ENCODE peak calls at places on chromosomes 1 and 21, in six cellular contexts. D, O, N, F, Y and M are unnamed samples. For H3K27me3, the result is how much of the 10 kb centered on the place peaks cover.

GRCh38 chr1:162381941-162382750 is 618 bp downstream of the C1orf226 start:
- DNase-seq in D (no peak), O (no peak), N (no peak), F (no peak), Y (no peak), M (no peak)

GRCh38 chr1:115179397-115179835 is 90.1 kb upstream of the TSPAN2 start:
- DNase-seq in D (no peak), O (no peak), N (peak), F (no peak), Y (peak), M (no peak)

GRCh38 chr1:114155756-114156155 is 2.1 kb upstream of the SYT6 start:
- DNase-seq in D (no peak), O (no peak), N (no peak), F (no peak), Y (no peak), M (no peak)

GRCh38 chr1:30283199-30283962 is 440.0 kb downstream of the MATN1 start:
- DNase-seq in D (no peak), O (no peak), N (no peak), F (no peak), Y (no peak), M (peak)

GRCh38 chr21:43657355-43658093 is 1.8 kb downstream of the HSF2BP start:
- DNase-seq in D (no peak), O (no peak), N (no peak), F (no peak), Y (peak), M (no peak)

GRCh38 chr1:20498116-20498515 is 9.8 kb downstream of the MUL1 start:
- DNase-seq in D (no peak), O (no peak), N (no peak), F (no peak), Y (no peak), M (no peak)

GRCh38 chr1:53091841-53092645 is 30.0 kb downstream of the PODN start:
- DNase-seq in D (no peak), O (no peak), N (peak), F (no peak), Y (peak), M (no peak)

GRCh38 chr1:65431111-65431705 is 10.7 kb downstream of the LEPR start:
- DNase-seq in D (no peak), O (peak), N (no peak), F (no peak), Y (no peak), M (peak)

GRCh38 chr21:15742052-15742451 is 12.3 kb downstream of the USP25 start:
- DNase-seq in D (no peak), O (no peak), N (no peak), F (no peak), Y (no peak), M (no peak)

GRCh38 chr1:175095978-175096611 is 28.5 kb downstream of the TNN start:
- DNase-seq in D (no peak), O (no peak), N (no peak), F (no peak), Y (no peak), M (no peak)

GRCh38 chr1:98704474-98704873 is 43.0 kb downstream of the SNX7 start:
- DNase-seq in D (no peak), O (no peak), N (peak), F (no peak), Y (no peak), M (no peak)

GRCh38 chr1:216140650-216141547 is 282.3 kb downstream of the USH2A start:
- DNase-seq in D (no peak), O (no peak), N (no peak), F (no peak), Y (no peak), M (no peak)

GRCh38 chr1:161013591-161014513 is 7.1 kb downstream of the F11R start:
- DNase-seq in D (peak), O (peak), N (peak), F (peak), Y (peak), M (peak)

GRCh38 chr1:30286241-30286983 is 437.0 kb downstream of the MATN1 start:
- DNase-seq in D (no peak), O (no peak), N (no peak), F (no peak), Y (no peak), M (no peak)

GRCh38 chr1:196527941-196528340 is 80.3 kb downstream of the KCNT2 start:
- DNase-seq in D (no peak), O (no peak), N (no peak), F (no peak), Y (no peak), M (no peak)

GRCh38 chr1:7421471-7422075 is 349.5 kb upstream of the VAMP3 start:
- DNase-seq in D (peak), O (no peak), N (no peak), F (no peak), Y (no peak), M (no peak)

GRCh38 chr1:151386002-151386401 is 13.4 kb upstream of the PSMB4 start:
- DNase-seq in D (no peak), O (no peak), N (no peak), F (no peak), Y (no peak), M (no peak)

GRCh38 chr1:109151146-109151545 is 37.2 kb downstream of the ELAPOR1 start:
- DNase-seq in D (no peak), O (no peak), N (peak), F (no peak), Y (peak), M (no peak)

GRCh38 chr1:226364129-226364899 is 43.6 kb downstream of the PARP1 start:
- DNase-seq in D (no peak), O (no peak), N (peak), F (no peak), Y (peak), M (no peak)

GRCh38 chr1:156897078-156897825 is 3.7 kb downstream of the PEAR1 start:
- DNase-seq in D (no peak), O (no peak), N (no peak), F (no peak), Y (no peak), M (no peak)

GRCh38 chr1:5506634-5507033 is 485.6 kb downstream of the NPHP4 start:
- DNase-seq in D (peak), O (no peak), N (no peak), F (no peak), Y (no peak), M (no peak)

GRCh38 chr1:156289857-156290256 is 5.6 kb downstream of the GLMP start:
- DNase-seq in D (no peak), O (no peak), N (no peak), F (no peak), Y (no peak), M (no peak)

GRCh38 chr1:95652423-95652958 is 418.5 kb downstream of the RWDD3 start:
- DNase-seq in D (no peak), O (no peak), N (no peak), F (no peak), Y (no peak), M (no peak)

GRCh38 chr1:119859647-119860046 is 36.7 kb downstream of the ADAM30 start:
- DNase-seq in D (no peak), O (no peak), N (no peak), F (no peak), Y (no peak), M (no peak)

GRCh38 chr1:180227843-180228647 is 2.0 kb upstream of the LHX4 start:
- DNase-seq in D (no peak), O (no peak), N (no peak), F (no peak), Y (no peak), M (no peak)

GRCh38 chr1:109113787-109114568 is at the start of gene ELAPOR1:
- DNase-seq in D (no peak), O (peak), N (peak), F (peak), Y (peak), M (peak)

GRCh38 chr1:235448616-235449015 is 55.6 kb downstream of the B3GALNT2 start:
- DNase-seq in D (no peak), O (no peak), N (no peak), F (no peak), Y (no peak), M (no peak)
- H3K27ac ChIP-seq in D (no peak), O (no peak), N (no peak), F (no peak), Y (no peak), M (no peak)

DNA sequence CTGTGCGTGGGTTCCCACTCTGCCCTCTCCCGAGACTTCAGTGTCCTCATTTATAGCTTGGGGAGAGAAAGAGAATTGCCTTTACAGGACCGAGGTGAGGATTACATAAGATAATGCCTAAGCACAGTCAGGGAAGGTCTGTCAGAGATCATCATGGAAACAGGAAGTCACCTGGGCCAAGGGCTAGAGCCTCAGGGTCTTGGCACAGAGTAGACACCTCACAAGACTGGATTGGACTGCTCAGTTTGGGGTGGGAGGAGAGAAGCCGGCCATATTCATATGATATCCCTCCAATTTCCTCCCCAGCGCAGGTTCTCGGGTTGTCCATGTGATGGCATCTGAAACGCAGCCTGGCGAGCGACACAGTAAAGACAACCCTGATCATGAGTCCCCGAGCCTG is 3.8 kb downstream of the CNR2 start:
- DNase-seq in D (no peak), O (no peak), N (no peak), F (no peak), Y (no peak), M (no peak)
- H3K27me3 ChIP-seq in D (under half), O (half or more), N (under half), F (under half), Y (half or more), M (under half)

DNA sequence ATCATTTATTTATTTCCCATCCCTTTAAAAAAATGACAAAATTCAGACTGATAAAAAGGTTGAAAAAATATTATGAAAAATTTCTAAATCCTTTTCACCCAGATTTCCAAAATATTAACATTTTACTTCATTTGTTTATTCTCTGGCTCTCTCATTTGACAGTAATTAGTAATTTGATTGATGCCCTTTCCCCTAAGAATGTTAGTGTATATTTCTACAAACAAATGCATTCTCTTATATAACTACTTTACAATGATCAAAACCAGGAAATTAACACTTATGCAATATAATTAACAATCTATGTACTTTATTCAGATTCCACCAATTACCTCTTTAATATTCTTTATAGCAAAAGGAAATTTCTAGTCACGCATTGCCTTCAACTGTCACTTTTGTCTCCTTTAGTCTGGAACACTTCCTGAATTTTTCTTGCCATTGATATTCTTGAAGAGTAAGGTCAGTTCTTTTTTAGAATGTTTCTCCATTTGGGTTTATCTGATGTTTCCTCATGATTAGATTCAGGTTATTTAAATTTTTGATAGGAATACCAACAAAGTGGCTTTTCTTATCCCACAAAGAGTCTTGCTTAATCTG is 3.9 kb downstream of the CD53 start:
- DNase-seq in D (no peak), O (no peak), N (no peak), F (no peak), Y (no peak), M (no peak)
- H3K27ac ChIP-seq in D (no peak), O (no peak), N (no peak), F (peak), Y (no peak), M (peak)

GRCh38 chr1:223343692-223344091 is 20.3 kb downstream of the SUSD4 start:
- DNase-seq in D (no peak), O (no peak), N (peak), F (no peak), Y (peak), M (no peak)
- H3K27me3 ChIP-seq in D (under half), O (under half), N (under half), F (under half), Y (under half), M (under half)

DNA sequence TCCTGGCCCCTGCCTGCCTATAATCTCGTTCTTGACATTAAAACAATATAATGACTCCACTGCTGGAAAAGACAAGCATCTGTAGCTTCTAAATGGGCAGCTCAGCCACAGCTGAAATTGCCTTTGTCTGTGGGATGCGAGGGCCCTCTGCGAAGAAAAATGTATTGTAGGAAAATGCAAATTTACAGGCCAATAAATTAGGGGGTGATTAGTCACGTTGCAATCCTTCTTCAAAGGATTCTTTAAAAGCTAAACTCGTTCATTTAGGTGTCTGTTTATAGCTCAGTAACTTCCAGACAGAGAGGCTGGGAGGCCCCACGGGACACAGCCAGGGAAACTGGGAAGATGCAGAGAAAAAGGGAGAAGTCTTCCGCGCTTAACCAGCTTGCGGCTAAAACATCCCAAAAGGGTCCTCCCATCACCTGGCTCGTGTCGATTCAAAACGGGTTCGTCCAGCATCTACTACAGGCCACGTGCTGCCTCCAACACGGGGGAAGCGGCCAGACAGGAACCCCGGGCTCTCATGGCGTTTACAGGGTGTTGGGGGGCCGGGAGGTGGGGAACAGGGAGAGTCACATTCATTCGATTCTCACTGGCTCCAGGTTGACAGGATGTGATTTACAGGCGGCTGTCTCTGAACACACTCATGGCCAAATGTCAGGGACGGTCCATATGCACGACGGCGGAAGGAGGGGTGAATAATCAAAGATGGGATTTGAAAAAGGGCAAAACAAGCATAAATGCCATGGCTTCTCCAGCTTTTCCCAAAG is 100.5 kb upstream of the ZBTB40 start:
- DNase-seq in D (no peak), O (no peak), N (peak), F (no peak), Y (no peak), M (no peak)
- H3K27ac ChIP-seq in D (no peak), O (no peak), N (peak), F (no peak), Y (no peak), M (no peak)

GRCh38 chr1:17790383-17791054 is 35.4 kb downstream of the ACTL8 start:
- DNase-seq in D (no peak), O (no peak), N (no peak), F (no peak), Y (no peak), M (no peak)
- H3K27me3 ChIP-seq in D (under half), O (under half), N (under half), F (under half), Y (half or more), M (under half)

GRCh38 chr1:93635614-93636543 is 45.8 kb downstream of the BCAR3 start:
- DNase-seq in D (no peak), O (no peak), N (peak), F (no peak), Y (no peak), M (no peak)

GRCh38 chr1:93636712-93637111 is 44.9 kb downstream of the BCAR3 start:
- DNase-seq in D (no peak), O (no peak), N (no peak), F (no peak), Y (no peak), M (no peak)

GRCh38 chr1:93638981-93639380 is 42.7 kb downstream of the BCAR3 start:
- DNase-seq in D (no peak), O (no peak), N (no peak), F (no peak), Y (no peak), M (no peak)

GRCh38 chr1:93640656-93641440 is 40.8 kb downstream of the BCAR3 start:
- DNase-seq in D (no peak), O (no peak), N (no peak), F (no peak), Y (no peak), M (no peak)

DNA sequence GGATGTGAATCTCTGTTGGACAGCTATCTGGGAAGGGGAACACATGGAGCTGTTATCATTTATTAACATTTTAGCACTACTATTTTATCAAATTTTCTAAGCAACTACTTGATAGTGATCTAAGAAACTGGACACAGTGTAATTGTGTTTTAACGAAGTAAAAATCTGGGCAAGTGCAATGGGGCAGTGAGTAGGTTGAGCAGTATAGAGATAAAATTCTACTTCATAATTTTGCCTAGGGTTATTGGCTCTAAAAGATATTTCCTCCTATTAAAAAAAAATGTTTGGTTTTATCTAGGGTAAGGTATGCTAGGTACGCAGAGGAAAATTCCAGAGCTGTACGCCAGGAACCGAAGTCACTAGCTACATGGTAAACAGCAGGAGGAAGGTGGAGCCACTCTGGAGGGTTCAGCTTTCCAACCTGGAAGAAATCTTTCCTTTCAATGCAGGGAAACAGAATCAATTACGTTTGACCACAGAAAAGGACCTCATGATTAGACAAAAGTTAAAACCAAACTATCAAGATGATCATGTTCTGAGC is 43.3 kb downstream of the BCAR3 start:
- DNase-seq in D (no peak), O (no peak), N (no peak), F (no peak), Y (no peak), M (no peak)
- H3K27ac ChIP-seq in D (no peak), O (no peak), N (no peak), F (no peak), Y (no peak), M (no peak)

GRCh38 chr1:18992646-18993045 is 36.2 kb upstream of the IFFO2 start:
- DNase-seq in D (no peak), O (no peak), N (no peak), F (no peak), Y (no peak), M (no peak)
- H3K27me3 ChIP-seq in D (under half), O (under half), N (under half), F (under half), Y (under half), M (under half)

DNA sequence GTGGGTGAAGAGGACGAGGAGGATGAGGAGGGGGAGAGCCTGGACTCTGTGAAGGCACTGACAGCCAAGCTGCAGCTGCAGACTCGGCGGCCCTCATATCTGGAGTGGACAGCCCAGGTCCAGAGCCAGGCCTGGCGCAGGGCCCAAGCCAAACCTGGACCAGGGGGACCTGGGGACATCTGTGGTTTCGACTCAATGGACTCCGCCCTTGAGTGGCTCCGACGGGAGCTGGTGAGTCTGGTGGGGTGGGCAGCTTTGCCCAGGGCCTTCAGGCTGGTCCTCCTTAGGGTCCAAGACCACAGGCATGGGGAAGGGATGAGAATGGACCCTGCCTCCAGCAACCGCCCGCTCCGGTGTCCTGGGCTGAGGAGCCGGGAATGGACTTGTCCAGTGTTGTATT is 430 bp downstream of the FAM167B start:
- DNase-seq in D (no peak), O (no peak), N (no peak), F (no peak), Y (peak), M (no peak)
- H3K27ac ChIP-seq in D (no peak), O (no peak), N (peak), F (peak), Y (peak), M (no peak)

GRCh38 chr1:94236021-94236491 is 1.3 kb downstream of the ARHGAP29 start:
- DNase-seq in D (no peak), O (no peak), N (no peak), F (no peak), Y (no peak), M (no peak)
- H3K27me3 ChIP-seq in D (under half), O (under half), N (under half), F (under half), Y (under half), M (under half)